ENCODE peak calls at places on chromosomes 5 and 9, in six cellular contexts. One of them, this sample, is unnamed.
A peak's percentile ranks its signal among the peaks of the same experiment; 100 is the strongest.

GRCh38 chr5:10486511-10487344 is 45.0 kb downstream of the ROPN1L start:
- DNase-seq in effector memory CD4-positive, alpha-beta T cell: no peak
- DNase-seq in heart right ventricle: no peak
- DNase-seq in psoas muscle: no peak
- DNase-seq in naive thymus-derived CD4-positive, alpha-beta T cell: no peak
- DNase-seq in body of pancreas: no peak
- DNase-seq in this sample: no peak

GRCh38 chr5:174951151-174951780 is 226.9 kb downstream of the MSX2 start:
- DNase-seq in psoas muscle: peak; percentile 18
- DNase-seq in body of pancreas: peak; percentile 62
- DNase-seq in heart right ventricle: no peak
- DNase-seq in naive thymus-derived CD4-positive, alpha-beta T cell: peak; percentile 43
- DNase-seq in effector memory CD4-positive, alpha-beta T cell: peak; percentile 21
- DNase-seq in this sample: peak; percentile 60

GRCh38 chr5:82045526-82046267 is 73.9 kb downstream of the ATG10 start:
- DNase-seq in psoas muscle: no peak
- DNase-seq in heart right ventricle: no peak
- DNase-seq in naive thymus-derived CD4-positive, alpha-beta T cell: no peak
- DNase-seq in body of pancreas: no peak
- DNase-seq in effector memory CD4-positive, alpha-beta T cell: no peak
- DNase-seq in this sample: no peak

GRCh38 chr9:89533396-89534187 is 35.7 kb upstream of the SEMA4D start:
- DNase-seq in body of pancreas: peak; percentile 42
- DNase-seq in naive thymus-derived CD4-positive, alpha-beta T cell: no peak
- DNase-seq in effector memory CD4-positive, alpha-beta T cell: no peak
- DNase-seq in psoas muscle: no peak
- DNase-seq in heart right ventricle: no peak
- DNase-seq in this sample: no peak

GRCh38 chr5:159212667-159213462 is 3.5 kb upstream of the RNF145 start:
- DNase-seq in heart right ventricle: no peak
- DNase-seq in psoas muscle: no peak
- DNase-seq in effector memory CD4-positive, alpha-beta T cell: no peak
- DNase-seq in naive thymus-derived CD4-positive, alpha-beta T cell: no peak
- DNase-seq in body of pancreas: no peak
- DNase-seq in this sample: no peak

GRCh38 chr9:129868571-129869486 is 33.6 kb downstream of the USP20 start:
- DNase-seq in effector memory CD4-positive, alpha-beta T cell: peak; percentile 92
- DNase-seq in body of pancreas: no peak
- DNase-seq in psoas muscle: no peak
- DNase-seq in heart right ventricle: no peak
- DNase-seq in naive thymus-derived CD4-positive, alpha-beta T cell: peak; percentile 95
- DNase-seq in this sample: no peak

GRCh38 chr5:90747175-90747574 is 188.6 kb downstream of the ADGRV1 start:
- DNase-seq in heart right ventricle: no peak
- DNase-seq in effector memory CD4-positive, alpha-beta T cell: no peak
- DNase-seq in naive thymus-derived CD4-positive, alpha-beta T cell: no peak
- DNase-seq in body of pancreas: no peak
- DNase-seq in psoas muscle: no peak
- DNase-seq in this sample: no peak

GRCh38 chr9:135693265-135693664 is 6.0 kb downstream of the SOHLH1 start:
- DNase-seq in heart right ventricle: no peak
- DNase-seq in psoas muscle: no peak
- DNase-seq in naive thymus-derived CD4-positive, alpha-beta T cell: no peak
- DNase-seq in body of pancreas: no peak
- DNase-seq in effector memory CD4-positive, alpha-beta T cell: no peak
- DNase-seq in this sample: no peak

GRCh38 chr5:152092580-152092979 is 167.9 kb upstream of the GLRA1 start:
- DNase-seq in body of pancreas: no peak
- DNase-seq in effector memory CD4-positive, alpha-beta T cell: no peak
- DNase-seq in psoas muscle: no peak
- DNase-seq in heart right ventricle: no peak
- DNase-seq in naive thymus-derived CD4-positive, alpha-beta T cell: no peak
- DNase-seq in this sample: no peak

GRCh38 chr9:70081120-70081495 is 37.5 kb downstream of the MAMDC2 start:
- DNase-seq in body of pancreas: no peak
- DNase-seq in naive thymus-derived CD4-positive, alpha-beta T cell: no peak
- DNase-seq in psoas muscle: no peak
- DNase-seq in effector memory CD4-positive, alpha-beta T cell: no peak
- DNase-seq in heart right ventricle: no peak
- DNase-seq in this sample: no peak

GRCh38 chr5:76765249-76765648 is 49.3 kb downstream of the F2R start:
- DNase-seq in heart right ventricle: no peak
- DNase-seq in body of pancreas: no peak
- DNase-seq in psoas muscle: no peak
- DNase-seq in effector memory CD4-positive, alpha-beta T cell: no peak
- DNase-seq in naive thymus-derived CD4-positive, alpha-beta T cell: no peak
- DNase-seq in this sample: no peak

GRCh38 chr5:150307617-150308426 is 5.1 kb upstream of the ARSI start:
- DNase-seq in heart right ventricle: no peak
- DNase-seq in psoas muscle: no peak
- DNase-seq in effector memory CD4-positive, alpha-beta T cell: no peak
- DNase-seq in naive thymus-derived CD4-positive, alpha-beta T cell: no peak
- DNase-seq in body of pancreas: no peak
- DNase-seq in this sample: no peak

GRCh38 chr5:147901555-147901954 is 4.8 kb downstream of the C5orf46 start:
- DNase-seq in effector memory CD4-positive, alpha-beta T cell: no peak
- DNase-seq in psoas muscle: no peak
- DNase-seq in heart right ventricle: no peak
- DNase-seq in naive thymus-derived CD4-positive, alpha-beta T cell: no peak
- DNase-seq in body of pancreas: no peak
- DNase-seq in this sample: no peak

GRCh38 chr5:157431544-157432200 is 28.3 kb upstream of the NIPAL4 start:
- DNase-seq in psoas muscle: no peak
- DNase-seq in body of pancreas: no peak
- DNase-seq in heart right ventricle: no peak
- DNase-seq in naive thymus-derived CD4-positive, alpha-beta T cell: peak; percentile 49
- DNase-seq in effector memory CD4-positive, alpha-beta T cell: peak; percentile 7
- DNase-seq in this sample: peak; percentile 9

GRCh38 chr5:141434006-141434405 is 3.7 kb downstream of the PCDHGA12 start:
- DNase-seq in psoas muscle: no peak
- DNase-seq in heart right ventricle: no peak
- DNase-seq in body of pancreas: no peak
- DNase-seq in naive thymus-derived CD4-positive, alpha-beta T cell: no peak
- DNase-seq in effector memory CD4-positive, alpha-beta T cell: no peak
- DNase-seq in this sample: no peak

GRCh38 chr5:141431286-141431685 is 979 bp downstream of the PCDHGA12 start:
- DNase-seq in effector memory CD4-positive, alpha-beta T cell: no peak
- DNase-seq in body of pancreas: no peak
- DNase-seq in psoas muscle: no peak
- DNase-seq in naive thymus-derived CD4-positive, alpha-beta T cell: no peak
- DNase-seq in heart right ventricle: no peak
- DNase-seq in this sample: no peak

GRCh38 chr5:141441571-141442170 is 11.4 kb downstream of the PCDHGA12 start:
- DNase-seq in effector memory CD4-positive, alpha-beta T cell: no peak
- DNase-seq in body of pancreas: no peak
- DNase-seq in heart right ventricle: no peak
- DNase-seq in psoas muscle: no peak
- DNase-seq in naive thymus-derived CD4-positive, alpha-beta T cell: no peak
- DNase-seq in this sample: no peak

GRCh38 chr5:141439411-141440141 is 9.3 kb downstream of the PCDHGA12 start:
- DNase-seq in body of pancreas: no peak
- DNase-seq in heart right ventricle: no peak
- DNase-seq in psoas muscle: no peak
- DNase-seq in naive thymus-derived CD4-positive, alpha-beta T cell: no peak
- DNase-seq in effector memory CD4-positive, alpha-beta T cell: no peak
- DNase-seq in this sample: no peak

GRCh38 chr5:141437208-141437607 is 6.9 kb downstream of the PCDHGA12 start:
- DNase-seq in body of pancreas: no peak
- DNase-seq in psoas muscle: no peak
- DNase-seq in naive thymus-derived CD4-positive, alpha-beta T cell: no peak
- DNase-seq in heart right ventricle: no peak
- DNase-seq in effector memory CD4-positive, alpha-beta T cell: no peak
- DNase-seq in this sample: no peak
- H3K9me3 ChIP-seq in body of pancreas: peaks cover 67% of the 10 kb centered on the region
- H3K9me3 ChIP-seq in psoas muscle: peaks cover 1% of the 10 kb centered on the region
- H3K9me3 ChIP-seq in naive thymus-derived CD4-positive, alpha-beta T cell: no peaks in the 10 kb centered on the region
- H3K9me3 ChIP-seq in heart right ventricle: peaks cover 4% of the 10 kb centered on the region
- H3K9me3 ChIP-seq in effector memory CD4-positive, alpha-beta T cell: peaks cover 1% of the 10 kb centered on the region
- H3K9me3 ChIP-seq in this sample: no peaks in the 10 kb centered on the region

GRCh38 chr5:129097498-129098296 is 3.1 kb downstream of the ISOC1 start:
- DNase-seq in body of pancreas: peak; percentile 24
- DNase-seq in psoas muscle: no peak
- DNase-seq in effector memory CD4-positive, alpha-beta T cell: no peak
- DNase-seq in naive thymus-derived CD4-positive, alpha-beta T cell: no peak
- DNase-seq in heart right ventricle: no peak
- DNase-seq in this sample: no peak
- H3K4me1 ChIP-seq in body of pancreas: peaks cover 30% of the 10 kb centered on the region
- H3K4me1 ChIP-seq in psoas muscle: peaks cover 36% of the 10 kb centered on the region
- H3K4me1 ChIP-seq in effector memory CD4-positive, alpha-beta T cell: no peaks in the 10 kb centered on the region
- H3K4me1 ChIP-seq in naive thymus-derived CD4-positive, alpha-beta T cell: peaks cover 8% of the 10 kb centered on the region
- H3K4me1 ChIP-seq in heart right ventricle: no peaks in the 10 kb centered on the region
- H3K4me1 ChIP-seq in this sample: no peaks in the 10 kb centered on the region

DNA sequence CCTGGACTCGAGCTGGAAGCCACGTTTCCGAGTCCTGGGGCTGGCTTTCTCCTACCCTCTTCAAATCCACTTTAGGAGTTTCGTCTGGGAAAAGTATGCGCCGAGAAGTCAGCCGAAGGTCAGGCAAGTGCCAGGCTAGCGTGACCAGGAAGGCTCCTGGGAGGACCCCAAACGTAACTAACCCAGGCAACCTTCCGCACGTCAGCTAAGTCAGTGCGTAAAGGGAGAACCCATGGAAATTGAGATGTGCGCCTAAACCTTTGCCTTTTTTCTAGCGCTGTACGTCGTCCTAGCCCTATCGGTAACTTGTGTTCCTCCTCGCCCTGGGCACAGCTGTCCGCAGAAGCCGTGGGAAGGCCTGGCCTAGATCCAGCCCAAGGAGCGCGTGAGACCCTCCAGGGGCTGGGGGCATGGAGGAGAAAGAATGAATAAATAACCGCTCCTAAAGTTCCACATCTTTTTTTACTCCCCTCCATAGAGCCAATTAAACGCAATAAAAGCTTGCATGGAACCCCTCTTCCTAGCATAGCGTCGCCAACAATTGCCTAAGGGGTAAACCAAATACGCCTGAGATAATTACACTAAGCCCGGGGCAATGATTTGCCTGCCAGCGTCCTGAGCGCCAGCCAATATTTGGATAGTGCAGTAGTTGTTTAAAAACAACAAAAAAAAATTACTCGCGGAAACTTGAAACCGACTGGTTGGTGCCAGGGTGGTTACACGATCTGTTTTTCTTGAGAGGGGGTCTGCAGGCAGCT is 4.0 kb upstream of the FOXB2 start:
- DNase-seq in psoas muscle: no peak
- DNase-seq in heart right ventricle: no peak
- DNase-seq in naive thymus-derived CD4-positive, alpha-beta T cell: no peak
- DNase-seq in body of pancreas: no peak
- DNase-seq in effector memory CD4-positive, alpha-beta T cell: no peak
- DNase-seq in this sample: no peak
- H3K9me3 ChIP-seq in psoas muscle: no peaks in the 10 kb centered on the region
- H3K9me3 ChIP-seq in heart right ventricle: no peaks in the 10 kb centered on the region
- H3K9me3 ChIP-seq in naive thymus-derived CD4-positive, alpha-beta T cell: no peaks in the 10 kb centered on the region
- H3K9me3 ChIP-seq in body of pancreas: no peaks in the 10 kb centered on the region
- H3K9me3 ChIP-seq in effector memory CD4-positive, alpha-beta T cell: no peaks in the 10 kb centered on the region
- H3K9me3 ChIP-seq in this sample: no peaks in the 10 kb centered on the region

GRCh38 chr9:127915801-127916664 is 808 bp downstream of the ST6GALNAC4 start:
- DNase-seq in body of pancreas: peak; percentile 75
- DNase-seq in heart right ventricle: no peak
- DNase-seq in naive thymus-derived CD4-positive, alpha-beta T cell: peak; percentile 55
- DNase-seq in effector memory CD4-positive, alpha-beta T cell: no peak
- DNase-seq in psoas muscle: no peak
- DNase-seq in this sample: no peak

GRCh38 chr9:127919253-127919815 is 2.5 kb upstream of the ST6GALNAC4 start:
- DNase-seq in effector memory CD4-positive, alpha-beta T cell: no peak
- DNase-seq in psoas muscle: peak; percentile 94
- DNase-seq in body of pancreas: peak; percentile 77
- DNase-seq in naive thymus-derived CD4-positive, alpha-beta T cell: no peak
- DNase-seq in heart right ventricle: peak; percentile 77
- DNase-seq in this sample: no peak

GRCh38 chr9:127918201-127919107 is 1.6 kb upstream of the ST6GALNAC4 start:
- DNase-seq in psoas muscle: peak; percentile 59
- DNase-seq in body of pancreas: peak; percentile 38
- DNase-seq in effector memory CD4-positive, alpha-beta T cell: no peak
- DNase-seq in heart right ventricle: peak; percentile 51
- DNase-seq in naive thymus-derived CD4-positive, alpha-beta T cell: no peak
- DNase-seq in this sample: no peak

GRCh38 chr9:127916665-127917581 is at the start of gene ST6GALNAC4:
- DNase-seq in naive thymus-derived CD4-positive, alpha-beta T cell: peak; percentile 89
- DNase-seq in heart right ventricle: peak; percentile 96
- DNase-seq in body of pancreas: peak; percentile 97
- DNase-seq in psoas muscle: peak; percentile 95
- DNase-seq in effector memory CD4-positive, alpha-beta T cell: peak; percentile 91
- DNase-seq in this sample: no peak

GRCh38 chr9:127917603-127918002 is 762 bp upstream of the ST6GALNAC4 start:
- DNase-seq in naive thymus-derived CD4-positive, alpha-beta T cell: no peak
- DNase-seq in psoas muscle: no peak
- DNase-seq in body of pancreas: no peak
- DNase-seq in effector memory CD4-positive, alpha-beta T cell: no peak
- DNase-seq in heart right ventricle: no peak
- DNase-seq in this sample: no peak
- H3K4me1 ChIP-seq in naive thymus-derived CD4-positive, alpha-beta T cell: peaks cover 29% of the 10 kb centered on the region
- H3K4me1 ChIP-seq in psoas muscle: peaks cover 39% of the 10 kb centered on the region
- H3K4me1 ChIP-seq in body of pancreas: peaks cover 70% of the 10 kb centered on the region
- H3K4me1 ChIP-seq in effector memory CD4-positive, alpha-beta T cell: peaks cover 37% of the 10 kb centered on the region
- H3K4me1 ChIP-seq in heart right ventricle: peaks cover 12% of the 10 kb centered on the region
- H3K4me1 ChIP-seq in this sample: peaks cover 2% of the 10 kb centered on the region